ENCODE peak calls at places on chromosomes 12 and 14, in nine cellular contexts. U is mucosa of descending colon; Z is T-helper 9 cell; Q is heart left ventricle; D is Right ventricle myocardium superior; K is SW480; L is activated CD4-positive, alpha-beta T cell treated with anti-CD3 and anti-CD28 coated beads, Interleukin-2, amount 50 U/mL, for 1 hour; X is MV-4-11; G is COR-L47. A is an unnamed sample.

GRCh38 chr14:71261206-71261605 is 353.9 kb downstream of the PCNX1 start:
- DNase-seq in U (no peak), Z (no peak), Q (no peak), D (no peak), K (no peak), L (no peak), X (peak), G (no peak), A (no peak)

GRCh38 chr12:131747276-131747675 is 36.4 kb downstream of the SFSWAP start:
- DNase-seq in U (no peak), Z (no peak), Q (no peak), D (no peak), K (no peak), L (no peak), X (no peak), G (no peak), A (no peak)

GRCh38 chr14:100629696-100630095 is 42.5 kb upstream of the BEGAIN start:
- DNase-seq in U (peak), Z (no peak), Q (no peak), D (peak), K (no peak), L (no peak), X (no peak), G (no peak), A (no peak)

GRCh38 chr12:47085815-47086252 is 6.1 kb upstream of the AMIGO2 start:
- DNase-seq in U (no peak), Z (peak), Q (no peak), D (no peak), K (peak), L (peak), X (peak), G (peak), A (no peak)

GRCh38 chr12:53098982-53099651 is 1.6 kb downstream of the IGFBP6 start:
- DNase-seq in U (peak), Z (peak), Q (peak), D (peak), K (peak), L (peak), X (peak), G (peak), A (peak)

GRCh38 chr12:89326260-89327040 is 25.9 kb downstream of the DUSP6 start:
- DNase-seq in U (no peak), Z (no peak), Q (no peak), D (no peak), K (no peak), L (no peak), X (no peak), G (no peak), A (no peak)

GRCh38 chr14:74135386-74135785 is 50.6 kb downstream of the LIN52 start:
- DNase-seq in U (no peak), Z (no peak), Q (no peak), D (no peak), K (peak), L (no peak), X (no peak), G (no peak), A (no peak)

GRCh38 chr14:21263284-21264024 is 5.8 kb downstream of the HNRNPC start:
- DNase-seq in U (no peak), Z (no peak), Q (no peak), D (no peak), K (no peak), L (no peak), X (peak), G (no peak), A (no peak)

GRCh38 chr14:50530358-50530757 is 2.0 kb downstream of the MAP4K5 start:
- DNase-seq in U (no peak), Z (no peak), Q (no peak), D (no peak), K (no peak), L (no peak), X (no peak), G (no peak), A (no peak)

GRCh38 chr14:52873694-52874093 is 77.2 kb downstream of the FERMT2 start:
- DNase-seq in U (no peak), Z (no peak), Q (no peak), D (peak), K (no peak), L (no peak), X (peak), G (no peak), A (no peak)

GRCh38 chr12:78866518-78866917 is 1.9 kb downstream of the SYT1 start:
- DNase-seq in U (no peak), Z (no peak), Q (no peak), D (no peak), K (no peak), L (no peak), X (no peak), G (no peak), A (no peak)

GRCh38 chr12:70246580-70246979 is 3.3 kb downstream of the CNOT2 start:
- DNase-seq in U (no peak), Z (no peak), Q (no peak), D (no peak), K (no peak), L (no peak), X (no peak), G (no peak), A (no peak)

GRCh38 chr14:36069535-36069900 is 107.0 kb downstream of the PTCSC3 start:
- DNase-seq in U (no peak), Z (no peak), Q (peak), D (no peak), K (peak), L (no peak), X (no peak), G (peak), A (peak)

GRCh38 chr14:91108941-91109611 is 4.8 kb upstream of the DGLUCY start:
- DNase-seq in U (peak), Z (no peak), Q (no peak), D (no peak), K (no peak), L (peak), X (peak), G (peak), A (no peak)